ENCODE peak calls at places on chromosomes 7 and 10, in eight cellular contexts. N is upper lobe of left lung, V is GM03348, Z is AG20443, T is A172, W is progenitor cell of endocrine pancreas, B is HFFc6, J is GM23338. O is an unnamed sample.

GRCh38 chr10:48804740-48805182 is 120.1 kb downstream of the WDFY4 start:
- DNase-seq in W (no peak), Z (no peak), N (peak), T (no peak), B (no peak), J (no peak), V (no peak), O (no peak)

GRCh38 chr10:129915526-129916378 is 48.3 kb downstream of the EBF3 start:
- DNase-seq in V (no peak), Z (no peak), N (peak), T (no peak), J (no peak), B (no peak), W (no peak), O (no peak)

GRCh38 chr7:34709771-34710170 is 51.8 kb downstream of the NPSR1 start:
- DNase-seq in J (no peak), T (no peak), V (no peak), B (no peak), Z (no peak), N (no peak), W (no peak), O (no peak)

GRCh38 chr10:48556065-48556464 is 48.8 kb downstream of the ARHGAP22 start:
- DNase-seq in Z (no peak), B (no peak), W (no peak), T (no peak), V (no peak), N (no peak), J (no peak), O (no peak)

GRCh38 chr10:86958109-86958830 is at the start of gene SNCG:
- DNase-seq in N (no peak), T (no peak), J (no peak), W (no peak), V (no peak), Z (peak), B (no peak), O (no peak)

GRCh38 chr7:73703985-73704639 is 15.4 kb downstream of the STX1A start:
- DNase-seq in T (no peak), J (peak), W (no peak), Z (peak), B (no peak), N (peak), V (peak), O (peak)

GRCh38 chr7:440059-440749 is 79.4 kb downstream of the PDGFA start:
- DNase-seq in N (no peak), T (no peak), V (no peak), Z (no peak), J (no peak), W (no peak), B (no peak), O (no peak)

GRCh38 chr7:47153076-47153475 is 428.8 kb downstream of the TNS3 start:
- DNase-seq in V (peak), Z (peak), B (peak), W (no peak), T (peak), J (no peak), N (peak), O (peak)

GRCh38 chr10:70052462-70053211 is at the start of gene MACROH2A2:
- DNase-seq in Z (peak), V (peak), N (peak), J (peak), B (no peak), W (peak), T (peak), O (peak)

GRCh38 chr10:78768882-78769281 is 299.9 kb upstream of the ZMIZ1 start:
- DNase-seq in Z (no peak), W (no peak), J (no peak), T (no peak), V (no peak), B (no peak), N (peak), O (no peak)

GRCh38 chr10:109928393-109928792 is 5.1 kb upstream of the XPNPEP1 start:
- DNase-seq in W (no peak), J (no peak), N (no peak), V (peak), B (no peak), Z (no peak), T (no peak), O (no peak)

GRCh38 chr10:36057180-36057579 is 415.1 kb upstream of the FZD8 start:
- DNase-seq in Z (no peak), N (no peak), B (no peak), J (no peak), V (no peak), T (no peak), W (no peak), O (no peak)

GRCh38 chr10:61336831-61337230 is 116.3 kb downstream of the TMEM26 start:
- DNase-seq in W (no peak), T (no peak), B (no peak), J (no peak), V (no peak), N (no peak), Z (no peak), O (no peak)

GRCh38 chr10:122029503-122030199 is 40.7 kb downstream of the TACC2 start:
- DNase-seq in Z (peak), B (no peak), W (no peak), N (peak), V (peak), J (no peak), T (peak), O (peak)

O was measured in AG08395.